ENCODE peak calls at places on chromosomes 13 and 19, in six cellular contexts. S, R, L, Y, A and C are unnamed samples.
A peak's percentile ranks its signal among the peaks of the same experiment; 100 is the strongest.

GRCh38 chr19:11422163-11423068 is 3.3 kb upstream of the RGL3 start:
- DNase-seq in S (no peak), R (peak; percentile 86), L (peak; percentile 82), Y (peak; percentile 63), A (peak; percentile 87), C (no peak)

GRCh38 chr13:85544756-85545155 is 254.5 kb downstream of the SLITRK6 start:
- DNase-seq in S (no peak), R (no peak), L (no peak), Y (no peak), A (no peak), C (no peak)

GRCh38 chr13:44040070-44040753 is 160.5 kb downstream of the LACC1 start:
- DNase-seq in S (peak; percentile 54), R (no peak), L (no peak), Y (no peak), A (no peak), C (no peak)

GRCh38 chr19:53977429-53977990 is 13.9 kb upstream of the CACNG6 start:
- DNase-seq in S (peak; percentile 78), R (peak; percentile 67), L (peak; percentile 79), Y (peak; percentile 94), A (peak; percentile 70), C (peak; percentile 82)

GRCh38 chr13:93260591-93260990 is 34.0 kb downstream of the GPC6 start:
- DNase-seq in S (peak; percentile 44), R (no peak), L (no peak), Y (no peak), A (no peak), C (no peak)

GRCh38 chr13:98775844-98776598 is 23.5 kb upstream of the SLC15A1 start:
- DNase-seq in S (peak; percentile 65), R (no peak), L (no peak), Y (no peak), A (peak; percentile 82), C (no peak)

GRCh38 chr13:24622481-24622880 is 57.7 kb upstream of the ATP12A start:
- DNase-seq in S (no peak), R (no peak), L (no peak), Y (no peak), A (no peak), C (no peak)

GRCh38 chr13:46745062-46745461 is 51.9 kb downstream of the ESD start:
- DNase-seq in S (no peak), R (no peak), L (no peak), Y (no peak), A (no peak), C (no peak)

GRCh38 chr19:54573330-54573872 is at the start of gene LILRA2:
- DNase-seq in S (no peak), R (no peak), L (no peak), Y (no peak), A (no peak), C (no peak)

GRCh38 chr13:94305463-94305862 is 174.0 kb downstream of the DCT start:
- DNase-seq in S (peak; percentile 90), R (no peak), L (no peak), Y (no peak), A (no peak), C (no peak)

GRCh38 chr13:113064000-113064533 is 41.5 kb upstream of the F7 start:
- DNase-seq in S (no peak), R (no peak), L (no peak), Y (no peak), A (no peak), C (no peak)

GRCh38 chr19:1118999-1119398 is 15.2 kb downstream of the GPX4 start:
- DNase-seq in S (no peak), R (no peak), L (no peak), Y (no peak), A (no peak), C (no peak)

GRCh38 chr13:109390391-109390790 is 396.0 kb downstream of the IRS2 start:
- DNase-seq in S (no peak), R (no peak), L (no peak), Y (no peak), A (no peak), C (no peak)

GRCh38 chr19:4589579-4590410 is 30.3 kb upstream of the SEMA6B start:
- DNase-seq in S (no peak), R (no peak), L (peak; percentile 31), Y (peak; percentile 37), A (no peak), C (peak; percentile 31)

GRCh38 chr13:95375706-95376105 is 74.5 kb upstream of the ABCC4 start:
- DNase-seq in S (no peak), R (no peak), L (no peak), Y (no peak), A (no peak), C (no peak)

GRCh38 chr19:48121909-48122371 is 11.3 kb upstream of the PLA2G4C start:
- DNase-seq in S (no peak), R (no peak), L (no peak), Y (no peak), A (no peak), C (no peak)

GRCh38 chr19:48120505-48120904 is 9.9 kb upstream of the PLA2G4C start:
- DNase-seq in S (no peak), R (no peak), L (no peak), Y (no peak), A (no peak), C (no peak)

GRCh38 chr19:48123907-48124675 is 13.5 kb upstream of the PLA2G4C start:
- DNase-seq in S (peak; percentile 73), R (no peak), L (no peak), Y (peak; percentile 91), A (no peak), C (no peak)

GRCh38 chr19:48121066-48121465 is 10.4 kb upstream of the PLA2G4C start:
- DNase-seq in S (no peak), R (no peak), L (no peak), Y (no peak), A (no peak), C (no peak)

GRCh38 chr19:48122421-48122820 is 11.8 kb upstream of the PLA2G4C start:
- DNase-seq in S (no peak), R (no peak), L (no peak), Y (no peak), A (no peak), C (no peak)
- TF ChIP-seq POLR2A in S (no peak), R (no peak), L (no peak), Y (no peak), A (no peak), C (no peak)

GRCh38 chr13:33015275-33015674 is 948 bp upstream of the KL start:
- DNase-seq in S (no peak), R (no peak), L (peak; percentile 48), Y (no peak), A (no peak), C (no peak)
- TF ChIP-seq POLR2A in S (no peak), R (no peak), L (no peak), Y (no peak), A (no peak), C (no peak)

GRCh38 chr19:32294871-32295438 is 50.5 kb upstream of the ZNF507 start:
- DNase-seq in S (no peak), R (no peak), L (no peak), Y (no peak), A (no peak), C (no peak)
- TF ChIP-seq POLR2A in S (no peak), R (no peak), L (no peak), Y (no peak), A (no peak), C (no peak)

GRCh38 chr19:16429759-16430091 is 42.0 kb downstream of the EPS15L1 start:
- DNase-seq in S (no peak), R (no peak), L (no peak), Y (no peak), A (no peak), C (no peak)
- TF ChIP-seq POLR2A in S (no peak), R (no peak), L (no peak), Y (no peak), A (no peak), C (no peak)

GRCh38 chr19:16035601-16036297 is 40.5 kb upstream of the TPM4 start:
- DNase-seq in S (no peak), R (no peak), L (no peak), Y (no peak), A (no peak), C (no peak)
- TF ChIP-seq POLR2A in S (no peak), R (no peak), L (no peak), Y (no peak), A (no peak), C (no peak)

GRCh38 chr19:39403331-39404312 is 3.0 kb upstream of the ZFP36 start:
- DNase-seq in S (peak; percentile 99), R (peak; percentile 90), L (peak; percentile 97), Y (peak; percentile 95), A (peak; percentile 99), C (peak; percentile 87)
- TF ChIP-seq POLR2A in S (peak; percentile 82), R (peak; percentile 53), L (no peak), Y (peak; percentile 12), A (peak; percentile 85), C (peak; percentile 68)

GRCh38 chr19:29666634-29667389 is 1.6 kb downstream of the PLEKHF1 start:
- DNase-seq in S (peak; percentile 64), R (peak; percentile 59), L (peak; percentile 75), Y (peak; percentile 80), A (peak; percentile 55), C (peak; percentile 7)

GRCh38 chr19:29663861-29664752 is 1.2 kb upstream of the PLEKHF1 start:
- DNase-seq in S (peak; percentile 33), R (no peak), L (no peak), Y (no peak), A (no peak), C (no peak)

GRCh38 chr19:29664753-29665214 is 477 bp upstream of the PLEKHF1 start:
- DNase-seq in S (no peak), R (no peak), L (no peak), Y (no peak), A (no peak), C (no peak)

GRCh38 chr19:29665826-29666633 is 769 bp downstream of the PLEKHF1 start:
- DNase-seq in S (peak; percentile 66), R (peak; percentile 75), L (peak; percentile 69), Y (peak; percentile 53), A (peak; percentile 41), C (no peak)

GRCh38 chr19:29665215-29665825 is at the start of gene PLEKHF1:
- DNase-seq in S (peak; percentile 59), R (peak; percentile 96), L (peak; percentile 93), Y (peak; percentile 93), A (peak; percentile 94), C (peak; percentile 85)
- TF ChIP-seq POLR2A in S (peak; percentile 26), R (peak; percentile 81), L (peak; percentile 74), Y (no peak), A (no peak), C (no peak)

DNA sequence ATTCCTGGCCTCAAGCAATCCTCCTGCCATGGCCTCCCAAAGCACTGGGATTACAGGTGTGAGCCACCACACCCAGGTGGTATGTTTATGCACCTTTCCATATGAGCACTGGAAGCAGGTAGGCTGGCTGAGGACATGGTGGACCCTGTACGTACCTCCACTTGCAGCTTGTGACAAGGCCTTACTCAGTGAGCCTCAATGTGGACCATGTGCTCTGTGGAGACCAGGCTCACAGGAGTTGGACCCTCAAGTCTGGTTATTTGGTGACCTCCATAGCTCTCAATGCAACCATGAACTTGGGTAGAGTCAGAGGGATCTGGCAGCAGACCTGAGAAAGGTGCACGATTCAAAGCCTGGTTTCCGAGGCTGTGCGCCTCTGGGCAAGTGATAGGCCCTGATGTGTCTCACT is 5.5 kb downstream of the ACP4 start:
- DNase-seq in S (no peak), R (no peak), L (no peak), Y (no peak), A (no peak), C (no peak)
- TF ChIP-seq POLR2A in S (no peak), R (no peak), L (no peak), Y (no peak), A (no peak), C (peak; percentile 38)